ENCODE peak calls at places on chromosomes 11 and 22, in four cellular contexts. One of them, this sample, is unnamed.

GRCh38 chr11:94017446-94017845 is 3.7 kb upstream of the HEPHL1 start:
- DNase-seq in activated effector memory CD4-positive, alpha-beta T cell treated with Interleukin-2 at 50 U/mL for 16 hours: no peak
- DNase-seq in hepatic stellate cell: no peak
- DNase-seq in activated CD8-positive, alpha-beta memory T cell treated with anti-CD3 and anti-CD28 coated beads, Interleukin-2, amount 50 U/mL, for 4 hours: no peak
- DNase-seq in this sample: no peak

GRCh38 chr11:106683435-106683834 is 334.8 kb downstream of the GUCY1A2 start:
- DNase-seq in hepatic stellate cell: no peak
- DNase-seq in activated CD8-positive, alpha-beta memory T cell treated with anti-CD3 and anti-CD28 coated beads, Interleukin-2, amount 50 U/mL, for 4 hours: no peak
- DNase-seq in activated effector memory CD4-positive, alpha-beta T cell treated with Interleukin-2 at 50 U/mL for 16 hours: no peak
- DNase-seq in this sample: no peak

GRCh38 chr11:96967616-96968015 is 577.8 kb downstream of the JRKL start:
- DNase-seq in activated effector memory CD4-positive, alpha-beta T cell treated with Interleukin-2 at 50 U/mL for 16 hours: no peak
- DNase-seq in activated CD8-positive, alpha-beta memory T cell treated with anti-CD3 and anti-CD28 coated beads, Interleukin-2, amount 50 U/mL, for 4 hours: no peak
- DNase-seq in hepatic stellate cell: no peak
- DNase-seq in this sample: no peak

GRCh38 chr11:19848219-19848618 is 135.6 kb downstream of the NAV2 start:
- DNase-seq in hepatic stellate cell: no peak
- DNase-seq in activated CD8-positive, alpha-beta memory T cell treated with anti-CD3 and anti-CD28 coated beads, Interleukin-2, amount 50 U/mL, for 4 hours: no peak
- DNase-seq in activated effector memory CD4-positive, alpha-beta T cell treated with Interleukin-2 at 50 U/mL for 16 hours: no peak
- DNase-seq in this sample: no peak

GRCh38 chr11:21567628-21568290 is 625.1 kb upstream of the ANO5 start:
- DNase-seq in activated effector memory CD4-positive, alpha-beta T cell treated with Interleukin-2 at 50 U/mL for 16 hours: no peak
- DNase-seq in hepatic stellate cell: no peak
- DNase-seq in activated CD8-positive, alpha-beta memory T cell treated with anti-CD3 and anti-CD28 coated beads, Interleukin-2, amount 50 U/mL, for 4 hours: no peak
- DNase-seq in this sample: no peak

GRCh38 chr11:71238285-71238875 is 14.0 kb downstream of the SHANK2 start:
- DNase-seq in hepatic stellate cell: no peak
- DNase-seq in activated CD8-positive, alpha-beta memory T cell treated with anti-CD3 and anti-CD28 coated beads, Interleukin-2, amount 50 U/mL, for 4 hours: no peak
- DNase-seq in activated effector memory CD4-positive, alpha-beta T cell treated with Interleukin-2 at 50 U/mL for 16 hours: no peak
- DNase-seq in this sample: no peak

GRCh38 chr11:74490945-74491344 is 2.6 kb downstream of the LIPT2 start:
- DNase-seq in hepatic stellate cell: no peak
- DNase-seq in activated effector memory CD4-positive, alpha-beta T cell treated with Interleukin-2 at 50 U/mL for 16 hours: no peak
- DNase-seq in activated CD8-positive, alpha-beta memory T cell treated with anti-CD3 and anti-CD28 coated beads, Interleukin-2, amount 50 U/mL, for 4 hours: no peak
- DNase-seq in this sample: no peak

GRCh38 chr22:27581688-27582087 is 219.9 kb downstream of the MN1 start:
- DNase-seq in hepatic stellate cell: no peak
- DNase-seq in activated effector memory CD4-positive, alpha-beta T cell treated with Interleukin-2 at 50 U/mL for 16 hours: no peak
- DNase-seq in activated CD8-positive, alpha-beta memory T cell treated with anti-CD3 and anti-CD28 coated beads, Interleukin-2, amount 50 U/mL, for 4 hours: no peak
- DNase-seq in this sample: no peak

GRCh38 chr22:37175414-37176144 is 12.5 kb downstream of the C1QTNF6 start:
- DNase-seq in activated CD8-positive, alpha-beta memory T cell treated with anti-CD3 and anti-CD28 coated beads, Interleukin-2, amount 50 U/mL, for 4 hours: peak; percentile 9
- DNase-seq in activated effector memory CD4-positive, alpha-beta T cell treated with Interleukin-2 at 50 U/mL for 16 hours: no peak
- DNase-seq in hepatic stellate cell: no peak
- DNase-seq in this sample: no peak

GRCh38 chr11:107916671-107917241 is 11.5 kb upstream of the RAB39A start:
- DNase-seq in activated effector memory CD4-positive, alpha-beta T cell treated with Interleukin-2 at 50 U/mL for 16 hours: no peak
- DNase-seq in hepatic stellate cell: peak; percentile 25
- DNase-seq in activated CD8-positive, alpha-beta memory T cell treated with anti-CD3 and anti-CD28 coated beads, Interleukin-2, amount 50 U/mL, for 4 hours: peak; percentile 28
- DNase-seq in this sample: peak; percentile 12

GRCh38 chr22:23147632-23148387 is 2.5 kb downstream of the RAB36 start:
- DNase-seq in activated CD8-positive, alpha-beta memory T cell treated with anti-CD3 and anti-CD28 coated beads, Interleukin-2, amount 50 U/mL, for 4 hours: no peak
- DNase-seq in activated effector memory CD4-positive, alpha-beta T cell treated with Interleukin-2 at 50 U/mL for 16 hours: no peak
- DNase-seq in hepatic stellate cell: no peak
- DNase-seq in this sample: no peak

GRCh38 chr11:11318961-11319360 is 34.1 kb downstream of the CSNK2A3 start:
- DNase-seq in activated CD8-positive, alpha-beta memory T cell treated with anti-CD3 and anti-CD28 coated beads, Interleukin-2, amount 50 U/mL, for 4 hours: no peak
- DNase-seq in activated effector memory CD4-positive, alpha-beta T cell treated with Interleukin-2 at 50 U/mL for 16 hours: no peak
- DNase-seq in hepatic stellate cell: no peak
- DNase-seq in this sample: no peak

GRCh38 chr11:62600367-62601113 is 1.1 kb downstream of the MTA2 start:
- DNase-seq in activated CD8-positive, alpha-beta memory T cell treated with anti-CD3 and anti-CD28 coated beads, Interleukin-2, amount 50 U/mL, for 4 hours: no peak
- DNase-seq in activated effector memory CD4-positive, alpha-beta T cell treated with Interleukin-2 at 50 U/mL for 16 hours: peak; percentile 26
- DNase-seq in hepatic stellate cell: no peak
- DNase-seq in this sample: peak; percentile 16

GRCh38 chr11:117547188-117547831 is 219.7 kb downstream of the CEP164 start:
- DNase-seq in activated CD8-positive, alpha-beta memory T cell treated with anti-CD3 and anti-CD28 coated beads, Interleukin-2, amount 50 U/mL, for 4 hours: no peak
- DNase-seq in hepatic stellate cell: no peak
- DNase-seq in activated effector memory CD4-positive, alpha-beta T cell treated with Interleukin-2 at 50 U/mL for 16 hours: no peak
- DNase-seq in this sample: no peak

GRCh38 chr11:128725630-128726461 is 32.0 kb downstream of the FLI1 start:
- DNase-seq in hepatic stellate cell: no peak
- DNase-seq in activated effector memory CD4-positive, alpha-beta T cell treated with Interleukin-2 at 50 U/mL for 16 hours: peak; percentile 28
- DNase-seq in activated CD8-positive, alpha-beta memory T cell treated with anti-CD3 and anti-CD28 coated beads, Interleukin-2, amount 50 U/mL, for 4 hours: peak; percentile 39
- DNase-seq in this sample: peak; percentile 39

GRCh38 chr11:119483341-119483880 is 60.4 kb upstream of the THY1 start:
- DNase-seq in activated effector memory CD4-positive, alpha-beta T cell treated with Interleukin-2 at 50 U/mL for 16 hours: no peak
- DNase-seq in hepatic stellate cell: no peak
- DNase-seq in activated CD8-positive, alpha-beta memory T cell treated with anti-CD3 and anti-CD28 coated beads, Interleukin-2, amount 50 U/mL, for 4 hours: no peak
- DNase-seq in this sample: no peak

GRCh38 chr11:65571940-65572339 is 398 bp upstream of the FAM89B start:
- DNase-seq in activated CD8-positive, alpha-beta memory T cell treated with anti-CD3 and anti-CD28 coated beads, Interleukin-2, amount 50 U/mL, for 4 hours: no peak
- DNase-seq in hepatic stellate cell: no peak
- DNase-seq in activated effector memory CD4-positive, alpha-beta T cell treated with Interleukin-2 at 50 U/mL for 16 hours: no peak
- DNase-seq in this sample: no peak

GRCh38 chr22:18978506-18978905 is 42.4 kb upstream of the PRODH start:
- DNase-seq in activated CD8-positive, alpha-beta memory T cell treated with anti-CD3 and anti-CD28 coated beads, Interleukin-2, amount 50 U/mL, for 4 hours: no peak
- DNase-seq in activated effector memory CD4-positive, alpha-beta T cell treated with Interleukin-2 at 50 U/mL for 16 hours: no peak
- DNase-seq in hepatic stellate cell: no peak
- DNase-seq in this sample: no peak

GRCh38 chr22:37764622-37765021 is 43.1 kb upstream of the GCAT start:
- DNase-seq in hepatic stellate cell: no peak
- DNase-seq in activated CD8-positive, alpha-beta memory T cell treated with anti-CD3 and anti-CD28 coated beads, Interleukin-2, amount 50 U/mL, for 4 hours: no peak
- DNase-seq in activated effector memory CD4-positive, alpha-beta T cell treated with Interleukin-2 at 50 U/mL for 16 hours: no peak
- DNase-seq in this sample: no peak

GRCh38 chr11:22778642-22779041 is 51.0 kb downstream of the SVIP start:
- DNase-seq in hepatic stellate cell: no peak
- DNase-seq in activated CD8-positive, alpha-beta memory T cell treated with anti-CD3 and anti-CD28 coated beads, Interleukin-2, amount 50 U/mL, for 4 hours: no peak
- DNase-seq in activated effector memory CD4-positive, alpha-beta T cell treated with Interleukin-2 at 50 U/mL for 16 hours: no peak
- DNase-seq in this sample: no peak

GRCh38 chr11:62122076-62122475 is 1.7 kb upstream of the INCENP start:
- DNase-seq in activated CD8-positive, alpha-beta memory T cell treated with anti-CD3 and anti-CD28 coated beads, Interleukin-2, amount 50 U/mL, for 4 hours: no peak
- DNase-seq in activated effector memory CD4-positive, alpha-beta T cell treated with Interleukin-2 at 50 U/mL for 16 hours: no peak
- DNase-seq in hepatic stellate cell: no peak
- DNase-seq in this sample: no peak